ENCODE peak calls at places on chromosomes 16 and 17, in four cellular contexts. Q is mesendoderm, R is neuronal stem cell, T is H9. S is an unnamed sample.

GRCh38 chr16:11668590-11669379 is 530 bp downstream of the SNN start:
- DNase-seq in Q (no peak), R (peak; percentile 45), T (no peak), S (no peak)

GRCh38 chr17:76737676-76738467 is at the start of gene MFSD11:
- DNase-seq in T (peak; percentile 98), Q (peak; percentile 98), R (peak; percentile 96), S (peak; percentile 94)

GRCh38 chr16:17290237-17290636 is 180.5 kb downstream of the XYLT1 start:
- DNase-seq in R (no peak), Q (no peak), T (no peak), S (no peak)

GRCh38 chr16:23213831-23214230 is 31.3 kb downstream of the SCNN1G start:
- DNase-seq in Q (no peak), T (no peak), R (no peak), S (no peak)

GRCh38 chr17:74513987-74514631 is 17.2 kb downstream of the CD300LB start:
- DNase-seq in R (peak; percentile 36), T (peak; percentile 67), Q (peak; percentile 95), S (peak; percentile 31)

GRCh38 chr17:79406316-79406715 is 204.5 kb downstream of the RBFOX3 start:
- DNase-seq in R (no peak), T (no peak), Q (no peak), S (no peak)

GRCh38 chr17:64130559-64131001 is 636 bp upstream of the ERN1 start:
- DNase-seq in Q (no peak), R (no peak), T (no peak), S (peak; percentile 80)

GRCh38 chr16:9136596-9136995 is 45.2 kb downstream of the HAPSTR1 start:
- DNase-seq in Q (no peak), T (no peak), R (no peak), S (no peak)

GRCh38 chr16:54447606-54448440 is 161.2 kb upstream of the IRX3 start:
- DNase-seq in T (no peak), Q (peak; percentile 80), R (no peak), S (peak; percentile 54)

GRCh38 chr17:67565068-67565467 is 152.7 kb upstream of the NOL11 start:
- DNase-seq in R (no peak), T (no peak), Q (no peak), S (no peak)

GRCh38 chr17:7479389-7480192 is at the start of gene ZBTB4:
- DNase-seq in T (peak; percentile 53), R (peak; percentile 44), Q (peak; percentile 70), S (peak; percentile 21)

GRCh38 chr17:50593321-50593720 is 32.8 kb downstream of the CACNA1G start:
- DNase-seq in R (peak; percentile 82), Q (peak; percentile 77), T (peak; percentile 74), S (no peak)

GRCh38 chr17:42514867-42515266 is 21.2 kb upstream of the NAGLU start:
- DNase-seq in R (no peak), T (no peak), Q (no peak), S (no peak)

GRCh38 chr17:82883461-82884031 is 43.7 kb upstream of the ZNF750 start:
- DNase-seq in Q (no peak), T (no peak), R (no peak), S (no peak)

GRCh38 chr17:29617481-29618271 is 5.0 kb downstream of the CORO6 start:
- DNase-seq in T (peak; percentile 91), Q (peak; percentile 89), R (no peak), S (peak; percentile 49)

GRCh38 chr17:22267019-22267418 is 574.7 kb downstream of the KCNJ18 start:
- DNase-seq in T (no peak), R (no peak), Q (no peak), S (no peak)

GRCh38 chr17:35051183-35051578 is 12.3 kb downstream of the RFFL start:
- DNase-seq in T (no peak), R (no peak), Q (no peak), S (no peak)

GRCh38 chr17:31492880-31493655 is 101.6 kb downstream of the RAB11FIP4 start:
- DNase-seq in Q (no peak), R (no peak), T (no peak), S (no peak)

GRCh38 chr16:10646581-10647263 is 48.0 kb downstream of the TEKT5 start:
- DNase-seq in T (no peak), R (no peak), Q (no peak), S (no peak)

GRCh38 chr17:73952136-73952497 is 251.4 kb upstream of the RPL38 start:
- DNase-seq in T (no peak), Q (no peak), R (peak; percentile 65), S (no peak)

GRCh38 chr16:12057276-12057675 is 80.7 kb downstream of the SNX29 start:
- DNase-seq in Q (peak; percentile 6), T (no peak), R (no peak), S (peak; percentile 70)

GRCh38 chr16:71911121-71911520 is 15.8 kb downstream of the IST1 start:
- DNase-seq in T (no peak), R (no peak), Q (no peak), S (no peak)

GRCh38 chr17:81831957-81832607 is 1.0 kb downstream of the MCRIP1 start:
- DNase-seq in T (no peak), R (no peak), Q (no peak), S (peak; percentile 41)
- H2BK15ac ChIP-seq in T (no peak overlapping the region), R (no peak overlapping the region), Q (no peak overlapping the region), S (no peak overlapping the region)

GRCh38 chr17:44014437-44015172 is at the start of gene TMEM101:
- DNase-seq in R (peak; percentile 87), Q (peak; percentile 97), T (peak; percentile 96), S (peak; percentile 93)
- H3K18ac ChIP-seq in R (peak within 1 kb of the TSS; percentile 91), Q (peak within 1 kb of the TSS; percentile 90), T (peak within 1 kb of the TSS; percentile 90), S (peak within 1 kb of the TSS; percentile 67)

DNA sequence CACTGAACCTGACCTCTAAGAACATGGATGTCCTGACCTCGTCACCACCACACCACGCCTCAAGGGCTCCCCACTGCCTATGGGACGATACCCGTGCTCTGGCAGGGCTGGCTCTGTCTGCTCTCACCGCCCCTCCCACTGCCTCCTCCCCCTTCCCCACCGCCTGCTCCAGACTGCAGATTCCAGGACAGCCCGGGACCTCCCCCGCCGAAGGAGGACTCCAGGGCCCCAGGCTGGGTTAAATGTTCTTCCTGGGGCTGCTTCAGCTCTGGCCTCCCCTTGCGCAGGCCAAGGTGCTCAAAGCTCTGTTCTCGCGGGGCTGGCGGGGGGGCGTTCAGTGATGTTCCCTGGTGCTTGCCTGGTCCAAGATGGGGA is 3.1 kb downstream of the NPW start:
- DNase-seq in Q (peak; percentile 93), T (peak; percentile 91), R (no peak), S (peak; percentile 26)
- H2BK15ac ChIP-seq in Q (no peak overlapping the region), T (no peak overlapping the region), R (peak overlapping the region; percentile 94), S (no peak overlapping the region)

DNA sequence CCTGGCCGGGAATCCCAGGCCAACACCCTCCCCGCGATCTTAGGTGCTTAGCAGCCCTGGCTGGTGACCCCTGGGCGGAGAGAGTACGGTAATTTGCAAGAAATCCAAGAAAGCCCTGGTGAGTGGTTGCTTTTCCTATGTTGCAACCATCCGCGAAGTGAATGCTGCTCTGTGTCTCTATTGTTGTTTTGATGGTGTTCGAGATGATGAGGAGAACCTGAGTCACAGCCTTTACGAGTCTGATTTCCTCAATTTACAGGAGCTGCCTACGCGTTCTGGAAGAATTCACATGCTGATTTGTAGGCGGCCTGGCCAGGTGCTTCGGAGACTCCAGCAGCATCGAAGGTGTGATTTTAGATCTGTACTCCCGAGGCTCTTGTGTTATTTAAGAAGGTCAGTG is 63.3 kb downstream of the TMEM235 start:
- DNase-seq in Q (no peak), T (no peak), R (no peak), S (peak; percentile 54)
- H3K18ac ChIP-seq in Q (no peak overlapping the region), T (no peak overlapping the region), R (no peak overlapping the region), S (no peak overlapping the region)

GRCh38 chr17:80446645-80447405 is 29.6 kb downstream of the NPTX1 start:
- DNase-seq in R (no peak), Q (no peak), T (no peak), S (peak; percentile 58)

GRCh38 chr17:80451104-80451775 is 25.2 kb downstream of the NPTX1 start:
- DNase-seq in T (no peak), R (no peak), Q (no peak), S (no peak)

GRCh38 chr17:80449930-80450576 is 26.4 kb downstream of the NPTX1 start:
- DNase-seq in Q (no peak), T (no peak), R (no peak), S (peak; percentile 75)

GRCh38 chr17:80447790-80448189 is 28.6 kb downstream of the NPTX1 start:
- DNase-seq in T (no peak), Q (no peak), R (no peak), S (no peak)

GRCh38 chr17:80449194-80449929 is 27.0 kb downstream of the NPTX1 start:
- DNase-seq in R (no peak), T (no peak), Q (no peak), S (no peak)
- H2BK15ac ChIP-seq in R (no peak overlapping the region), T (no peak overlapping the region), Q (no peak overlapping the region), S (no peak overlapping the region)

GRCh38 chr16:89994389-89994720 is 24.9 kb downstream of the DBNDD1 start:
- DNase-seq in T (no peak), R (no peak), Q (no peak), S (no peak)
- H3K18ac ChIP-seq in T (peak overlapping the region; percentile 49), R (no peak overlapping the region), Q (no peak overlapping the region), S (peak overlapping the region; percentile 46)

S was measured in IMR-90.